ENCODE peak calls at places on chromosomes 12 and 14, in eight cellular contexts. O is Peyer's patch; T is stimulated activated CD4-positive, alpha-beta T cell treated with anti-CD3 and anti-CD28 coated beads, Interleukin-1b, Interleukin-23, amount 100 ng/mL, for 4 hours; X is adrenal gland; V is MV-4-11; I is NCI-H1436; R is occipital lobe; U is activated T-cell treated with anti-CD3 and anti-CD28 coated beads for 48 hours. H is an unnamed sample.
A peak's percentile ranks its signal among the peaks of the same experiment; 100 is the strongest.

GRCh38 chr14:104424406-104425072 is 155.0 kb upstream of the C14orf180 start:
- DNase-seq in X (no peak), I (no peak), U (no peak), O (no peak), T (no peak), V (no peak), R (peak; percentile 19), H (peak; percentile 20)

GRCh38 chr12:11071414-11071813 is 9.3 kb upstream of the TAS2R46 start:
- DNase-seq in X (no peak), O (no peak), U (no peak), T (no peak), V (no peak), I (no peak), R (no peak), H (peak; percentile 30)

GRCh38 chr14:22814945-22815713 is at the start of gene SLC7A7:
- DNase-seq in X (no peak), I (no peak), T (no peak), V (peak; percentile 28), R (no peak), U (no peak), O (no peak), H (no peak)

GRCh38 chr12:9364224-9365176 is 156.3 kb upstream of the PZP start:
- DNase-seq in U (peak; percentile 50), V (peak; percentile 82), I (no peak), T (peak; percentile 18), X (no peak), R (peak; percentile 29), O (peak; percentile 62), H (no peak)

GRCh38 chr12:15520083-15520482 is 197.8 kb downstream of the PTPRO start:
- DNase-seq in R (no peak), X (no peak), U (no peak), T (no peak), O (no peak), V (no peak), I (peak; percentile 34), H (no peak)

GRCh38 chr12:10095971-10096370 is 2.8 kb downstream of the CLEC1A start:
- DNase-seq in T (no peak), I (no peak), V (no peak), R (no peak), U (no peak), X (no peak), O (no peak), H (no peak)

GRCh38 chr14:33210304-33210703 is 271.6 kb downstream of the NPAS3 start:
- DNase-seq in I (no peak), V (no peak), T (no peak), U (no peak), O (no peak), R (no peak), X (peak; percentile 22), H (no peak)

GRCh38 chr12:16520328-16520727 is 85.6 kb downstream of the LMO3 start:
- DNase-seq in X (no peak), T (no peak), U (no peak), I (no peak), V (peak; percentile 54), R (no peak), O (no peak), H (no peak)

GRCh38 chr12:22481557-22482104 is 62.7 kb downstream of the C2CD5 start:
- DNase-seq in U (no peak), R (no peak), V (no peak), T (no peak), X (no peak), O (no peak), I (no peak), H (no peak)

GRCh38 chr14:70525691-70526090 is 9.1 kb downstream of the ADAM20 start:
- DNase-seq in O (no peak), X (no peak), U (no peak), V (no peak), I (no peak), T (no peak), R (no peak), H (no peak)

GRCh38 chr12:113700943-113701342 is 229.3 kb upstream of the LHX5 start:
- DNase-seq in R (no peak), U (no peak), T (no peak), I (no peak), X (peak; percentile 53), O (no peak), V (no peak), H (no peak)

GRCh38 chr14:24938593-24938992 is 111.4 kb downstream of the STXBP6 start:
- DNase-seq in T (no peak), R (no peak), I (no peak), U (no peak), O (no peak), V (no peak), X (no peak), H (no peak)

GRCh38 chr14:52780893-52781292 is 10.5 kb downstream of the GNPNAT1 start:
- DNase-seq in X (no peak), V (no peak), T (no peak), I (no peak), O (no peak), R (no peak), U (no peak), H (no peak)

GRCh38 chr14:26394114-26394855 is 203.5 kb downstream of the NOVA1 start:
- DNase-seq in O (no peak), X (no peak), U (no peak), R (no peak), T (no peak), V (no peak), I (no peak), H (peak; percentile 34)

GRCh38 chr12:7375145-7375543 is 68.8 kb downstream of the CD163L1 start:
- DNase-seq in I (no peak), R (no peak), X (no peak), V (no peak), O (no peak), T (no peak), U (no peak), H (no peak)

GRCh38 chr14:58455593-58456265 is 28.2 kb downstream of the KIAA0586 start:
- DNase-seq in X (no peak), O (no peak), I (no peak), V (peak; percentile 30), T (no peak), U (no peak), R (no peak), H (no peak)

GRCh38 chr12:109099426-109100020 is 2.1 kb downstream of the UNG start:
- DNase-seq in U (no peak), V (no peak), O (no peak), X (no peak), R (no peak), I (no peak), T (no peak), H (no peak)

GRCh38 chr14:98803196-98803595 is 468.8 kb downstream of the BCL11B start:
- DNase-seq in I (no peak), O (no peak), V (no peak), U (no peak), R (no peak), T (no peak), X (no peak), H (no peak)

GRCh38 chr12:65355461-65355860 is 77.0 kb downstream of the MSRB3 start:
- DNase-seq in X (no peak), T (no peak), I (no peak), R (no peak), O (no peak), V (no peak), U (no peak), H (no peak)

GRCh38 chr14:87178277-87178676 is 814.7 kb downstream of the GALC start:
- DNase-seq in R (no peak), I (no peak), X (no peak), V (no peak), U (no peak), T (no peak), O (no peak), H (no peak)

GRCh38 chr14:41549821-41550597 is 56.7 kb upstream of the LRFN5 start:
- DNase-seq in V (no peak), R (no peak), O (no peak), I (no peak), X (no peak), U (no peak), T (no peak), H (no peak)

H was measured in stomach.